ENCODE peak calls at places on chromosomes 13 and 19, in five cellular contexts. G is upper lobe of right lung, C is mesendoderm, Y is heart right ventricle, T is fibroblast of lung. O is an unnamed sample. For H3K4me1, the result is how much of the 10 kb centered on the place peaks cover.

GRCh38 chr19:56076413-56076998 is 44.6 kb downstream of the ZNF787 start:
- DNase-seq in G (no peak), C (peak), Y (peak), T (peak), O (no peak)

GRCh38 chr13:101681834-101682233 is 229.4 kb downstream of the ITGBL1 start:
- DNase-seq in G (no peak), C (no peak), Y (no peak), T (peak), O (no peak)

GRCh38 chr19:35114656-35115537 is 726 bp upstream of the FXYD3 start:
- DNase-seq in G (peak), C (peak), Y (peak), T (peak), O (no peak)

GRCh38 chr13:95269756-95270155 is 31.5 kb downstream of the ABCC4 start:
- DNase-seq in G (no peak), C (no peak), Y (no peak), T (no peak), O (no peak)

GRCh38 chr13:44884076-44884729 is 105.1 kb downstream of the NUFIP1 start:
- DNase-seq in G (no peak), C (no peak), Y (no peak), T (peak), O (no peak)

GRCh38 chr13:98327326-98328314 is 150.6 kb upstream of the RNF113B start:
- DNase-seq in G (no peak), C (peak), Y (no peak), T (peak), O (no peak)

GRCh38 chr13:28396053-28396452 is 98.9 kb downstream of the FLT1 start:
- DNase-seq in G (no peak), C (no peak), Y (peak), T (no peak), O (no peak)

GRCh38 chr13:77584111-77584510 is 48.6 kb downstream of the SCEL start:
- DNase-seq in G (no peak), C (no peak), Y (no peak), T (no peak), O (no peak)

GRCh38 chr19:29524201-29524911 is 1.4 kb upstream of the VSTM2B start:
- DNase-seq in G (peak), C (peak), Y (no peak), T (no peak), O (no peak)

GRCh38 chr13:94345374-94346195 is 133.9 kb downstream of the DCT start:
- DNase-seq in G (no peak), C (peak), Y (no peak), T (peak), O (no peak)

GRCh38 chr19:3275068-3275582 is 50.7 kb downstream of the CELF5 start:
- DNase-seq in G (no peak), C (peak), Y (no peak), T (no peak), O (no peak)

GRCh38 chr19:13796301-13797057 is 1.2 kb downstream of the ZSWIM4 start:
- DNase-seq in G (peak), C (peak), Y (peak), T (peak), O (peak)

GRCh38 chr19:48565090-48565489 is 13.1 kb downstream of the SULT2B1 start:
- DNase-seq in G (no peak), C (no peak), Y (no peak), T (peak), O (no peak)

GRCh38 chr13:83853771-83854170 is 28.5 kb downstream of the SLITRK1 start:
- DNase-seq in G (no peak), C (no peak), Y (no peak), T (no peak), O (no peak)

GRCh38 chr13:110127986-110128511 is 178.9 kb downstream of the COL4A1 start:
- DNase-seq in G (no peak), C (no peak), Y (no peak), T (no peak), O (peak)

GRCh38 chr13:30355405-30355741 is 48.0 kb upstream of the KATNAL1 start:
- DNase-seq in G (peak), C (peak), Y (no peak), T (no peak), O (no peak)

GRCh38 chr13:41546372-41547252 is 89.3 kb downstream of the RGCC start:
- DNase-seq in G (no peak), C (no peak), Y (no peak), T (peak), O (no peak)

GRCh38 chr13:83312194-83312593 is 570.1 kb downstream of the SLITRK1 start:
- DNase-seq in G (no peak), C (no peak), Y (no peak), T (no peak), O (no peak)

GRCh38 chr19:14089662-14090508 is 666 bp downstream of the SAMD1 start:
- DNase-seq in G (peak), C (peak), Y (no peak), T (peak), O (no peak)

GRCh38 chr13:78121001-78121400 is 202.4 kb upstream of the EDNRB start:
- DNase-seq in G (no peak), C (peak), Y (no peak), T (no peak), O (no peak)

GRCh38 chr13:101390461-101390860 is 25.8 kb downstream of the NALCN start:
- DNase-seq in G (no peak), C (no peak), Y (no peak), T (peak), O (no peak)

GRCh38 chr19:35043906-35044305 is 2.4 kb downstream of the HPN start:
- DNase-seq in G (no peak), C (no peak), Y (no peak), T (no peak), O (no peak)

GRCh38 chr19:19461671-19462622 is 53.4 kb downstream of the TSSK6 start:
- DNase-seq in G (peak), C (peak), Y (peak), T (peak), O (peak)

GRCh38 chr13:97822377-97822776 is 131.1 kb upstream of the IPO5 start:
- DNase-seq in G (no peak), C (no peak), Y (no peak), T (no peak), O (no peak)

GRCh38 chr13:77218274-77218673 is 108.6 kb downstream of the MYCBP2 start:
- DNase-seq in G (no peak), C (peak), Y (no peak), T (no peak), O (no peak)

GRCh38 chr13:51240888-51241475 is 18.8 kb downstream of the FAM124A start:
- DNase-seq in G (no peak), C (no peak), Y (no peak), T (no peak), O (no peak)

GRCh38 chr13:19818223-19818842 is 35.6 kb upstream of the PSPC1 start:
- DNase-seq in G (peak), C (peak), Y (no peak), T (no peak), O (no peak)

GRCh38 chr19:18304496-18305312 is 18.2 kb downstream of the LSM4 start:
- DNase-seq in G (peak), C (peak), Y (peak), T (peak), O (peak)

GRCh38 chr13:34114581-34114980 is 296.6 kb downstream of the RFC3 start:
- DNase-seq in G (no peak), C (no peak), Y (no peak), T (no peak), O (no peak)

GRCh38 chr19:41546386-41546789 is 29.6 kb upstream of the CEACAM21 start:
- DNase-seq in G (no peak), C (no peak), Y (peak), T (no peak), O (no peak)

GRCh38 chr19:50661675-50662441 is 12.6 kb downstream of the C19orf81 start:
- DNase-seq in G (no peak), C (no peak), Y (no peak), T (no peak), O (no peak)

GRCh38 chr19:17329061-17329767 is 5.4 kb downstream of the ANO8 start:
- DNase-seq in G (no peak), C (no peak), Y (no peak), T (no peak), O (no peak)

GRCh38 chr19:53808710-53809125 is 15.4 kb downstream of the NLRP12 start:
- DNase-seq in G (no peak), C (peak), Y (no peak), T (peak), O (no peak)

GRCh38 chr19:3471954-3472655 is 8.2 kb downstream of the SMIM24 start:
- DNase-seq in G (peak), C (no peak), Y (peak), T (peak), O (no peak)

GRCh38 chr19:3645726-3646125 is 19.1 kb upstream of the CACTIN start:
- DNase-seq in G (no peak), C (no peak), Y (no peak), T (no peak), O (no peak)

GRCh38 chr19:52297601-52298358 is 811 bp downstream of the ZNF480 start:
- DNase-seq in G (no peak), C (no peak), Y (peak), T (peak), O (no peak)

GRCh38 chr13:77196052-77196618 is 130.8 kb downstream of the MYCBP2 start:
- DNase-seq in G (no peak), C (no peak), Y (peak), T (peak), O (no peak)

GRCh38 chr13:33150146-33150545 is 133.9 kb downstream of the KL start:
- DNase-seq in G (no peak), C (no peak), Y (no peak), T (peak), O (no peak)

GRCh38 chr13:50016421-50016820 is 1.2 kb downstream of the KCNRG start:
- DNase-seq in G (no peak), C (no peak), Y (no peak), T (peak), O (no peak)

GRCh38 chr19:41870401-41870873 is 6.6 kb upstream of the CD79A start:
- DNase-seq in G (no peak), C (no peak), Y (no peak), T (peak), O (no peak)

GRCh38 chr13:46982856-46983582 is 86.2 kb upstream of the HTR2A start:
- DNase-seq in G (no peak), C (no peak), Y (no peak), T (no peak), O (no peak)

DNA sequence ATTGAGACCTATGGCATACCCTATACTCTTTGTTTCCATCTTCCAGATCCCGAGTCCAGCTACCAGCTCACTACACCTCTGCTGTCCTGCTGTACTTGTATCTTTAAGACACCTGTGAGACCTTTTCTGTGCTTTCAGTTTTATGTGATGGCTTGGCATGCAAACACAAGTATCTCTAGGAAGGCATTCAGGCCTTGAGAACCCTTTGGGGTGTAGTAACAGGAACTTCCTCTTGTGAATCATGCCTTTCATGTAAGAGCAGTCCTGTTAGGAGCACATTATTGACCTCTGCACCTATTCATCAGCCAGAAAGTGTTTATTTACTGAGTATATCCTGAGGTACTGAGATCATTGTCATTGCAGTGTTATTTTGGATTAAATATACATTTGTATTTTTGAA is 87.0 kb upstream of the HTR2A start:
- DNase-seq in G (no peak), C (no peak), Y (no peak), T (peak), O (no peak)
- H3K4me3 ChIP-seq in G (no peak), C (no peak), Y (no peak), T (no peak), O (no peak)

DNA sequence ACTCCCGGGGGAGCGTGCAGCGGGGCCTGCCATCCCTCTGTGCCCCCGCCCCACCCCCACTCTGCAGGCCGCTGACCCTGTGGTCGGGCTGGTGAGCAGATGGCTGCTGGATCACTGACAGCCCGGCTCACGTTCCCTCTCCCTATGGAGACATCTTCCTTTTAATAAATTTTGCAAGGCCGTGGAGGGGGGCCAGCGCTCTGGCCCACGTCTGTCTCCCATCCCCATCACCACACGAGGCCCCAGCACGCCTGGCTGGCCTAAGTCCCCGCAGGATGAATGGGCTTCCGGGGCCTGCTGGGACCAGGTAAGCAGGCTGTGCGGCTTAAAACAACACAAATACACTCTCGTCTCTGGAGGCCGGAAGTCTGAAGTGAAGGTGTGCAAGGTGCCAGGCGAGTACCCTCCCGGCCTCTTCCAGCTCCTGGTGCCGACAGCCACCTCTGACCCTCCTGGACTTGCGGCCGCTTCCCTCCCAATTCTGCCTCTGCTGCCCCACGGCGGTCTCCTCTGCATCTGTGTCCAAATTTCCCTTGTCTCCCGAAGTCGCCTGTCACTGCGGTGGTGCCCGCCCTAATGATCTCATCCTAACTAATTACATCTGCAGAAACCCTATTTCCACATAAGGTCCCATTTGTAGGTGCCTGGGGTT is 8.3 kb upstream of the PTBP1 start:
- DNase-seq in G (no peak), C (peak), Y (no peak), T (peak), O (no peak)
- H3K27ac ChIP-seq in G (peak), C (peak), Y (peak), T (peak), O (peak)

GRCh38 chr19:6744381-6745288 is 5.2 kb downstream of the TRIP10 start:
- DNase-seq in G (peak), C (peak), Y (peak), T (peak), O (peak)

GRCh38 chr19:6745965-6746364 is 6.5 kb downstream of the TRIP10 start:
- DNase-seq in G (no peak), C (no peak), Y (no peak), T (no peak), O (no peak)

GRCh38 chr19:6740589-6741348 is 1.3 kb downstream of the TRIP10 start:
- DNase-seq in G (peak), C (peak), Y (peak), T (peak), O (peak)

GRCh38 chr19:6743714-6744380 is 4.4 kb downstream of the TRIP10 start:
- DNase-seq in G (no peak), C (no peak), Y (no peak), T (peak), O (no peak)

GRCh38 chr19:6743071-6743470 is 3.6 kb downstream of the TRIP10 start:
- DNase-seq in G (no peak), C (peak), Y (no peak), T (peak), O (no peak)
- H3K4me1 ChIP-seq in G (under half), C (under half), Y (half or more), T (under half), O (half or more)

DNA sequence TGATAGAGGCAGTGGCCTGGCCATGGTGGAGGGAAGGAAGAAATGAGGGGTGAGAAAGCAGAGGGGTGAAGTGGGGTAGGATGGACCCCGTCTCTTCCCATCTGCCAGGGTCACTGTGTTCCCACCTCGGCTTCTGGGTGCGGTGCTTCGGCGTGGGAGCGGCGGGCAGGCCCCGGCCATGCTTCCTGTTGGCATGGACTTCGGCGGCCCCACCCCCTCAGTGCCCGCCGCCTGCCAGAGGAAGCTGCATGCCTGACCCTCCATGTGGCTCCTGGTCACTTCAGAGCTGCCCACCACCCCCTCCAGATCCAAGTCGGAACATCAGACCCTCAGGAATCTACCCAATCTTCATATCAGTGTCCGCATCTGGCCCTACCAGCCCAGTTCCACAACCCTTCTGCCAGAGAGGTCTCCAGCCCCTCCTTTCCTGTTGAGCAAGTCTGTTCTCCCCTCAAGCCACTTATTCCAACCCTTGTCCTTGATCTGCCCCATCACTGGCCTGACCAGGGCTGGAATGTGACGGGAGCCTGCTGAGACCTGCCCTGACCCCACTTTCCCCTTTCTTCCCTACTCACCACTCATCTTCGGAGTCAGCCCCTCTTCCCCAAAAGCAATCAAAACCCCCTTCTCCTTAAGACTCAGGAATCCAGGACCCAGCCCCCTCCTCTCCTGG is 1.5 kb downstream of the KCNN4 start:
- DNase-seq in G (peak), C (no peak), Y (no peak), T (no peak), O (no peak)
- H3K4me3 ChIP-seq in G (peak), C (no peak), Y (no peak), T (no peak), O (no peak)

GRCh38 chr19:1041272-1041834 is 1.4 kb downstream of the ABCA7 start:
- DNase-seq in G (no peak), C (no peak), Y (no peak), T (no peak), O (no peak)
- H3K27ac ChIP-seq in G (no peak), C (no peak), Y (no peak), T (no peak), O (no peak)

DNA sequence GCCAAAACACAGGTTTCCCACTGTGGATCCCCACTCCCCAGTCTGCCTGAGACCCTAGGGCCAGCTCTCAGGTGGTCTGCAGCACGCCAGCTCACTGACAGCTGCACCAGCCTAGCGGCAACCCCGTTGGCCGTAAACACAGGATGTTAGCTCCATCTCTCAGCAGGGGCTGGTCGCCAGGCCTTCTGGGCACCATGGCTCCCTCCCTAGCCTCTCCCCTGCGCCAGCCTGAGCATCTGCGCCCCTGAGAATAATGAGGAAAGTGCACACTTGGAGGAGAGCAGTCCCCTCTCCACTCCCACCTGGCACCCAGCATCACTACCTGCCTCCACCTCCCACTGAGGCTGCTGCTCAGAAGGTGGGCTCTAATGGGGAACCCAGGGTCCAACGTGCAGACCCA is 20.8 kb upstream of the EPHX3 start:
- DNase-seq in G (no peak), C (no peak), Y (no peak), T (no peak), O (no peak)
- H3K4me1 ChIP-seq in G (under half), C (under half), Y (half or more), T (under half), O (half or more)

DNA sequence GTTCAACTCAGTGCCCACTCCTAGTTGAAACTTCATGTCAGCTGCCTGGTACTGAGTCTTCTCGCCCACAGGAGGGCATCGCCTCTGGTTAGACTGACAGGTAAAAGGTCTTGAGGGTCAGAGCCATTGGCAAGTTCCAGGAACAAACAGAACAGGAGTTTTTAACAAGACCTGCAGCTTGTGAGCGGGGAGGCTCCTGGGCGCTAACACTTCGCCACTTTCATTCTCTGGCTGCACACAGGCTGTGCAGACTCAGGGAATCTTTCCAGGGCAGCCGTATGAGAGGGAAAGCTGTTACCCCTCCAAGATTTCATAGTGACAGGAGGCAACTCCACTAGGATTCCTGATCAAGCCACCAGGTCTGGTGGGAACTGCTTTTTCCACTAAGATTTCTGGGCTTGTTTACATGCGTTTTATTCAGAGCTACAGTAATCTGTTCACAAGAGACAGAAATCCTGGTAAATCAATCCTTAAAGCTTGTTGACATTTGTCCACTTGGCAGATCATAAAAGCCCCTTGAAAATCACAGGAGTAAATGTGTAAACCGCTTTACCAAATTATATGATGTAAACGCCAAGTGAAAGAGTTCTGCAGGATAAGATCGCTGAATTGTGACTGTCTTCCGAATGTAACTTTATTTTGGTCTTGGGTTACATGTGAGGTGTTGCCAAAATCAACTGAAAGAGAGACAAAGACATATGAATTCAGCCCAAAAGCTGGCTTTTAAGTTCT is 190.6 kb downstream of the MZT1 start:
- DNase-seq in G (no peak), C (no peak), Y (peak), T (peak), O (no peak)
- H3K4me3 ChIP-seq in G (peak), C (no peak), Y (no peak), T (no peak), O (peak)

GRCh38 chr19:11136400-11137101 is 19.0 kb downstream of the SPC24 start:
- DNase-seq in G (no peak), C (no peak), Y (no peak), T (no peak), O (no peak)
- H3K27ac ChIP-seq in G (no peak), C (no peak), Y (no peak), T (no peak), O (peak)

O was measured in right atrium auricular region.